ENCODE peak calls at places on chromosomes 5 and 9, in five cellular contexts. One of them, this sample, is unnamed.
A peak's percentile ranks its signal among the peaks of the same experiment; 100 is the strongest.

GRCh38 chr9:136693490-136694162 is 6.4 kb upstream of the AGPAT2 start:
- DNase-seq in neural progenitor cell: no peak
- DNase-seq in keratinocyte: peak; percentile 78
- DNase-seq in HCT116: peak; percentile 76
- DNase-seq in uterus: no peak
- DNase-seq in this sample: peak; percentile 87

GRCh38 chr9:117927354-117927753 is 223.2 kb downstream of the TLR4 start:
- DNase-seq in HCT116: no peak
- DNase-seq in neural progenitor cell: peak; percentile 25
- DNase-seq in keratinocyte: no peak
- DNase-seq in uterus: no peak
- DNase-seq in this sample: no peak

GRCh38 chr5:33800221-33800950 is 91.4 kb downstream of the ADAMTS12 start:
- DNase-seq in uterus: no peak
- DNase-seq in HCT116: no peak
- DNase-seq in neural progenitor cell: no peak
- DNase-seq in keratinocyte: no peak
- DNase-seq in this sample: no peak

GRCh38 chr9:136323420-136323819 is 3.9 kb upstream of the GPSM1 start:
- DNase-seq in keratinocyte: no peak
- DNase-seq in uterus: no peak
- DNase-seq in HCT116: no peak
- DNase-seq in neural progenitor cell: no peak
- DNase-seq in this sample: no peak

GRCh38 chr9:109538346-109538745 is 40.2 kb upstream of the PTPN3 start:
- DNase-seq in uterus: no peak
- DNase-seq in keratinocyte: no peak
- DNase-seq in HCT116: no peak
- DNase-seq in neural progenitor cell: no peak
- DNase-seq in this sample: no peak

GRCh38 chr9:6676254-6676928 is 30.9 kb upstream of the GLDC start:
- DNase-seq in keratinocyte: no peak
- DNase-seq in HCT116: no peak
- DNase-seq in uterus: no peak
- DNase-seq in neural progenitor cell: no peak
- DNase-seq in this sample: no peak

GRCh38 chr9:35546853-35547252 is 56.9 kb downstream of the RUSC2 start:
- DNase-seq in keratinocyte: no peak
- DNase-seq in neural progenitor cell: no peak
- DNase-seq in uterus: no peak
- DNase-seq in HCT116: no peak
- DNase-seq in this sample: no peak

GRCh38 chr9:95049761-95050160 is 267.7 kb downstream of the FANCC start:
- DNase-seq in uterus: no peak
- DNase-seq in neural progenitor cell: no peak
- DNase-seq in keratinocyte: no peak
- DNase-seq in HCT116: no peak
- DNase-seq in this sample: no peak

GRCh38 chr5:154168395-154168794 is 22.1 kb upstream of the GALNT10 start:
- DNase-seq in HCT116: no peak
- DNase-seq in uterus: no peak
- DNase-seq in keratinocyte: no peak
- DNase-seq in neural progenitor cell: no peak
- DNase-seq in this sample: no peak

GRCh38 chr5:5613261-5613990 is 190.9 kb downstream of the ICE1 start:
- DNase-seq in HCT116: no peak
- DNase-seq in neural progenitor cell: no peak
- DNase-seq in uterus: no peak
- DNase-seq in keratinocyte: no peak
- DNase-seq in this sample: no peak

GRCh38 chr5:117803533-117803932 is 1184.8 kb downstream of the DTWD2 start:
- DNase-seq in uterus: no peak
- DNase-seq in neural progenitor cell: no peak
- DNase-seq in HCT116: no peak
- DNase-seq in keratinocyte: no peak
- DNase-seq in this sample: no peak

GRCh38 chr5:102754499-102755424 is at the start of gene PAM:
- DNase-seq in neural progenitor cell: peak; percentile 91
- DNase-seq in uterus: peak; percentile 71
- DNase-seq in HCT116: no peak
- DNase-seq in keratinocyte: no peak
- DNase-seq in this sample: peak; percentile 77

GRCh38 chr9:36144322-36145206 is 8.0 kb downstream of the GLIPR2 start:
- DNase-seq in neural progenitor cell: no peak
- DNase-seq in HCT116: no peak
- DNase-seq in keratinocyte: no peak
- DNase-seq in uterus: no peak
- DNase-seq in this sample: no peak

GRCh38 chr5:58481828-58482227 is 9.4 kb upstream of the GAPT start:
- DNase-seq in uterus: no peak
- DNase-seq in HCT116: no peak
- DNase-seq in neural progenitor cell: no peak
- DNase-seq in keratinocyte: no peak
- DNase-seq in this sample: no peak

GRCh38 chr5:95761771-95762680 is 30.9 kb downstream of the RHOBTB3 start:
- DNase-seq in HCT116: no peak
- DNase-seq in neural progenitor cell: no peak
- DNase-seq in keratinocyte: no peak
- DNase-seq in uterus: no peak
- DNase-seq in this sample: no peak

GRCh38 chr9:459491-460444 is 245.1 kb downstream of the DOCK8 start:
- DNase-seq in neural progenitor cell: no peak
- DNase-seq in uterus: no peak
- DNase-seq in HCT116: no peak
- DNase-seq in keratinocyte: no peak
- DNase-seq in this sample: no peak
- TF ChIP-seq CTCF in neural progenitor cell: no peak
- TF ChIP-seq CTCF in uterus: no peak
- TF ChIP-seq CTCF in HCT116: no peak
- TF ChIP-seq CTCF in keratinocyte: no peak
- TF ChIP-seq CTCF in this sample: no peak

GRCh38 chr5:141419074-141419880 is 1.6 kb upstream of the PCDHGA11 start:
- DNase-seq in neural progenitor cell: no peak
- DNase-seq in keratinocyte: no peak
- DNase-seq in HCT116: no peak
- DNase-seq in uterus: no peak
- DNase-seq in this sample: no peak
- H3K9me3 ChIP-seq in neural progenitor cell: peaks cover 64% of the 10 kb centered on the region
- H3K9me3 ChIP-seq in keratinocyte: peaks cover 28% of the 10 kb centered on the region
- H3K9me3 ChIP-seq in HCT116: peaks cover 22% of the 10 kb centered on the region
- H3K9me3 ChIP-seq in uterus: peaks cover 96% of the 10 kb centered on the region
- H3K9me3 ChIP-seq in this sample: peaks cover 98% of the 10 kb centered on the region

GRCh38 chr9:134275379-134275778 is 50.9 kb upstream of the RXRA start:
- DNase-seq in keratinocyte: no peak
- DNase-seq in neural progenitor cell: peak; percentile 43
- DNase-seq in HCT116: no peak
- DNase-seq in uterus: no peak
- DNase-seq in this sample: no peak
- TF ChIP-seq CTCF in keratinocyte: no peak
- TF ChIP-seq CTCF in neural progenitor cell: peak; percentile 39
- TF ChIP-seq CTCF in HCT116: no peak
- TF ChIP-seq CTCF in uterus: no peak
- TF ChIP-seq CTCF in this sample: no peak

GRCh38 chr5:178372091-178372695 is 139.6 kb upstream of the PHYKPL start:
- DNase-seq in neural progenitor cell: no peak
- DNase-seq in keratinocyte: no peak
- DNase-seq in uterus: peak; percentile 21
- DNase-seq in HCT116: no peak
- DNase-seq in this sample: no peak
- H3K9me3 ChIP-seq in neural progenitor cell: no peaks in the 10 kb centered on the region
- H3K9me3 ChIP-seq in keratinocyte: no peaks in the 10 kb centered on the region
- H3K9me3 ChIP-seq in uterus: no peaks in the 10 kb centered on the region
- H3K9me3 ChIP-seq in HCT116: no peaks in the 10 kb centered on the region
- H3K9me3 ChIP-seq in this sample: no peaks in the 10 kb centered on the region

GRCh38 chr9:98859941-98860340 is 52.5 kb downstream of the GALNT12 start:
- DNase-seq in neural progenitor cell: no peak
- DNase-seq in keratinocyte: no peak
- DNase-seq in uterus: no peak
- DNase-seq in HCT116: no peak
- DNase-seq in this sample: no peak

GRCh38 chr9:98861881-98862501 is 54.5 kb downstream of the GALNT12 start:
- DNase-seq in neural progenitor cell: no peak
- DNase-seq in HCT116: no peak
- DNase-seq in uterus: peak; percentile 70
- DNase-seq in keratinocyte: no peak
- DNase-seq in this sample: no peak

GRCh38 chr9:98862936-98863335 is 55.5 kb downstream of the GALNT12 start:
- DNase-seq in neural progenitor cell: no peak
- DNase-seq in HCT116: no peak
- DNase-seq in keratinocyte: no peak
- DNase-seq in uterus: no peak
- DNase-seq in this sample: no peak

GRCh38 chr9:98864257-98865180 is 57.0 kb downstream of the GALNT12 start:
- DNase-seq in neural progenitor cell: no peak
- DNase-seq in keratinocyte: no peak
- DNase-seq in uterus: peak; percentile 68
- DNase-seq in HCT116: no peak
- DNase-seq in this sample: no peak

GRCh38 chr9:98860871-98861293 is 53.4 kb downstream of the GALNT12 start:
- DNase-seq in keratinocyte: no peak
- DNase-seq in uterus: peak; percentile 64
- DNase-seq in HCT116: no peak
- DNase-seq in neural progenitor cell: peak; percentile 54
- DNase-seq in this sample: peak; percentile 36
- TF ChIP-seq CTCF in keratinocyte: peak; percentile 23
- TF ChIP-seq CTCF in uterus: peak; percentile 41
- TF ChIP-seq CTCF in HCT116: peak; percentile 46
- TF ChIP-seq CTCF in neural progenitor cell: peak; percentile 44
- TF ChIP-seq CTCF in this sample: no peak

DNA sequence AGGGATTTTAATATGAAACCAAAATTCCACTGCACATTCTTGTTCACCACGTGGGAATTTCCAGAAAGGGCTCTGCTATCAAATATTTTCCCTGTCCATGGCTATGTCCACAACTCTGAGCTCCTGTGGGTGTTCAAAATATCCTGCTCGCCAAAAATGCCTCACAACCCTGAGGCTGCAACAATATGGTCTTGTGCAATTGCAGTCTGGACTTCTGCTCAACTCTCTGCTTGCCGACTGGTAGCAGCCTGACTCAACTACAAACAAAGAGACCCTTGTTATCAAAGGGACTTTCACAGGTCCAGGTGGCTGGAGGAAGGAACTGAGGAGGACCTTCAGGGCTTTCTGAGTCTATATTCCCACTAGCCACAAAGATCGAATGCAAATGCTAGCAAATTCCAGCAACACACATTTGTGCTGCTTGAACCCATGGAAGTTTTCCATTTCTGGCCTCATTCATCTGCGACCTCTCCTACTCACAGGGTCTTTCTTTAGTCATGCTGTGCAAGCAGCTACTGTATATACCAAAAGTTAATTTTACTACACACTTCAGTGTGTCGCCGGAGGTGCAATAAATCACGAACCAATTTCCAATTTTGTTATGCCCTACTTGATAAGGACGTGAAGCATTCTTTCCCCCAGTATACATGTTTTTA is 169.2 kb upstream of the SLC30A5 start:
- DNase-seq in HCT116: no peak
- DNase-seq in neural progenitor cell: no peak
- DNase-seq in uterus: no peak
- DNase-seq in keratinocyte: peak; percentile 7
- DNase-seq in this sample: no peak
- H3K9me3 ChIP-seq in HCT116: no peaks in the 10 kb centered on the region
- H3K9me3 ChIP-seq in neural progenitor cell: no peaks in the 10 kb centered on the region
- H3K9me3 ChIP-seq in uterus: no peaks in the 10 kb centered on the region
- H3K9me3 ChIP-seq in keratinocyte: no peaks in the 10 kb centered on the region
- H3K9me3 ChIP-seq in this sample: no peaks in the 10 kb centered on the region

GRCh38 chr5:38755171-38755570 is 90.6 kb upstream of the OSMR start:
- DNase-seq in HCT116: no peak
- DNase-seq in keratinocyte: no peak
- DNase-seq in uterus: no peak
- DNase-seq in neural progenitor cell: no peak
- DNase-seq in this sample: no peak
- TF ChIP-seq CTCF in HCT116: no peak
- TF ChIP-seq CTCF in keratinocyte: no peak
- TF ChIP-seq CTCF in uterus: no peak
- TF ChIP-seq CTCF in neural progenitor cell: no peak
- TF ChIP-seq CTCF in this sample: no peak

GRCh38 chr5:3107118-3107517 is 355.6 kb upstream of the IRX2 start:
- DNase-seq in uterus: no peak
- DNase-seq in keratinocyte: no peak
- DNase-seq in neural progenitor cell: no peak
- DNase-seq in HCT116: no peak
- DNase-seq in this sample: no peak
- H3K9me3 ChIP-seq in uterus: no peaks in the 10 kb centered on the region
- H3K9me3 ChIP-seq in keratinocyte: peaks cover 4% of the 10 kb centered on the region
- H3K9me3 ChIP-seq in neural progenitor cell: no peaks in the 10 kb centered on the region
- H3K9me3 ChIP-seq in HCT116: peaks cover 19% of the 10 kb centered on the region
- H3K9me3 ChIP-seq in this sample: no peaks in the 10 kb centered on the region

This sample was measured in mucosa of descending colon.